ENCODE peak calls at places on chromosome 21, in five cellular contexts. Z is GM12865; H is stimulated activated naive B cell treated with anti-CD40 and anti-IgM and Interleukin-4, amounts not matched to agents 10 μg/mL and 1 μg/mL and 100 μg/mL, for 72 hours; R is activated naive CD8-positive, alpha-beta T cell treated with anti-CD3 and anti-CD28 coated beads, Interleukin-2, amount 50 U/mL, for 24 hours; W is NB4. Y is an unnamed sample.

GRCh38 chr21:45126085-45126687 is 51.8 kb downstream of the ADARB1 start:
- DNase-seq in W (no peak), Z (no peak), R (no peak), H (no peak), Y (no peak)

GRCh38 chr21:34582506-34583150 is 32.3 kb downstream of the RCAN1 start:
- DNase-seq in W (peak), R (no peak), Z (peak), H (peak), Y (peak)

GRCh38 chr21:31351973-31352372 is 7.9 kb upstream of the TIAM1 start:
- DNase-seq in R (no peak), Z (no peak), H (no peak), W (no peak), Y (no peak)

GRCh38 chr21:15928686-15929085 is 198.9 kb downstream of the USP25 start:
- DNase-seq in Z (no peak), H (no peak), R (no peak), W (no peak), Y (no peak)

GRCh38 chr21:17976139-17976538 is 157.0 kb upstream of the C21orf91 start:
- DNase-seq in W (no peak), H (no peak), Z (no peak), R (no peak), Y (no peak)

GRCh38 chr21:42460391-42461184 is 35.4 kb downstream of the RSPH1 start:
- DNase-seq in H (peak), R (peak), W (no peak), Z (peak), Y (peak)

GRCh38 chr21:36321325-36322082 is 1.5 kb downstream of the MORC3 start:
- DNase-seq in W (peak), H (no peak), R (no peak), Z (peak), Y (no peak)

GRCh38 chr21:40331182-40331581 is 463.9 kb downstream of the PCP4 start:
- DNase-seq in W (no peak), R (no peak), H (no peak), Z (no peak), Y (no peak)

GRCh38 chr21:46500224-46500861 is 41.7 kb downstream of the DIP2A start:
- DNase-seq in R (no peak), H (no peak), W (peak), Z (peak), Y (no peak)

GRCh38 chr21:31221051-31221450 is 123.0 kb downstream of the TIAM1 start:
- DNase-seq in R (no peak), Z (peak), W (no peak), H (no peak), Y (no peak)

GRCh38 chr21:18646114-18646513 is 242.5 kb upstream of the TMPRSS15 start:
- DNase-seq in R (no peak), W (peak), Z (no peak), H (no peak), Y (no peak)

GRCh38 chr21:17900281-17900989 is 81.3 kb upstream of the C21orf91 start:
- DNase-seq in H (no peak), Z (no peak), W (no peak), R (no peak), Y (peak)

GRCh38 chr21:46005081-46005480 is 23.5 kb downstream of the COL6A1 start:
- DNase-seq in W (no peak), R (no peak), H (no peak), Z (no peak), Y (peak)

GRCh38 chr21:38804617-38805281 is 980 bp upstream of the ETS2 start:
- DNase-seq in Z (peak), R (peak), W (peak), H (no peak), Y (peak)

GRCh38 chr21:45057886-45058285 is 16.5 kb upstream of the ADARB1 start:
- DNase-seq in W (no peak), Z (no peak), H (no peak), R (no peak), Y (no peak)

GRCh38 chr21:43331962-43332458 is 94.9 kb downstream of the SIK1 start:
- DNase-seq in R (no peak), Z (no peak), H (no peak), W (no peak), Y (no peak)

GRCh38 chr21:25871566-25871965 is 136.8 kb downstream of the GABPA start:
- DNase-seq in Z (peak), H (no peak), R (no peak), W (peak), Y (peak)

GRCh38 chr21:43734131-43734634 is 15.3 kb downstream of the PDXK start:
- DNase-seq in H (no peak), R (no peak), Z (no peak), W (no peak), Y (peak)

GRCh38 chr21:14879458-14879857 is 185.3 kb downstream of the NRIP1 start:
- DNase-seq in W (no peak), R (no peak), Z (no peak), H (peak), Y (no peak)

GRCh38 chr21:16058896-16059295 is 329.1 kb downstream of the USP25 start:
- DNase-seq in Z (no peak), R (no peak), H (no peak), W (no peak), Y (no peak)

GRCh38 chr21:44351535-44352252 is 1.7 kb upstream of the TRPM2 start:
- DNase-seq in H (no peak), W (no peak), R (no peak), Z (no peak), Y (no peak)

GRCh38 chr21:41858466-41859296 is 20.5 kb downstream of the PRDM15 start:
- DNase-seq in W (no peak), H (no peak), Z (no peak), R (no peak), Y (no peak)

GRCh38 chr21:46048926-46049889 is 48.7 kb upstream of the COL6A2 start:
- DNase-seq in R (no peak), H (no peak), W (peak), Z (no peak), Y (no peak)

GRCh38 chr21:32524010-32524719 is 61.2 kb downstream of the TCP10L start:
- DNase-seq in H (no peak), R (no peak), W (no peak), Z (no peak), Y (no peak)

GRCh38 chr21:45724345-45724961 is 80.9 kb downstream of the PCBP3 start:
- DNase-seq in H (no peak), Z (no peak), R (no peak), W (no peak), Y (no peak)

GRCh38 chr21:44083631-44084291 is 23.4 kb upstream of the PWP2 start:
- DNase-seq in Z (no peak), H (no peak), R (peak), W (no peak), Y (peak)

GRCh38 chr21:42503711-42504110 is 7.7 kb upstream of the RSPH1 start:
- DNase-seq in H (no peak), R (peak), W (peak), Z (peak), Y (no peak)

GRCh38 chr21:42465008-42465878 is 30.8 kb downstream of the RSPH1 start:
- DNase-seq in H (peak), R (peak), Z (peak), W (peak), Y (no peak)

GRCh38 chr21:33117268-33117888 is 47.4 kb downstream of the OLIG1 start:
- DNase-seq in Z (no peak), R (no peak), H (no peak), W (no peak), Y (no peak)

GRCh38 chr21:45279446-45280177 is 8.1 kb downstream of the POFUT2 start:
- DNase-seq in W (no peak), R (no peak), H (no peak), Z (no peak), Y (no peak)

GRCh38 chr21:33881689-33882440 is 33.7 kb downstream of the ATP5PO start:
- DNase-seq in W (no peak), R (no peak), H (no peak), Z (no peak), Y (no peak)

GRCh38 chr21:35002879-35003722 is 46.0 kb downstream of the RUNX1 start:
- DNase-seq in W (peak), R (no peak), Z (no peak), H (no peak), Y (no peak)

GRCh38 chr21:33432496-33432895 is 29.3 kb downstream of the IFNGR2 start:
- DNase-seq in W (no peak), R (no peak), Z (no peak), H (no peak), Y (no peak)

Y was measured in activated CD4-positive, alpha-beta T cell treated with anti-CD3 and anti-CD28 coated beads for 36 hours.